ENCODE peak calls at places on chromosomes 5 and 9, in five cellular contexts. One of them, this sample, is unnamed.

GRCh38 chr9:87862536-87863268 is 20.0 kb upstream of the SPATA31E1 start:
- DNase-seq in GDM1: no peak
- DNase-seq in non-pigmented ciliary epithelial cell: peak; percentile 57
- DNase-seq in naive thymus-derived CD8-positive, alpha-beta T cell: no peak
- DNase-seq in H7: peak; percentile 29
- DNase-seq in this sample: peak; percentile 76

GRCh38 chr5:174376056-174376455 is 330.6 kb downstream of the NSG2 start:
- DNase-seq in GDM1: no peak
- DNase-seq in non-pigmented ciliary epithelial cell: no peak
- DNase-seq in naive thymus-derived CD8-positive, alpha-beta T cell: no peak
- DNase-seq in H7: peak; percentile 13
- DNase-seq in this sample: no peak

GRCh38 chr5:158754018-158754514 is 345.6 kb downstream of the EBF1 start:
- DNase-seq in GDM1: no peak
- DNase-seq in non-pigmented ciliary epithelial cell: no peak
- DNase-seq in naive thymus-derived CD8-positive, alpha-beta T cell: no peak
- DNase-seq in H7: no peak
- DNase-seq in this sample: peak; percentile 60

GRCh38 chr5:82730862-82731261 is 346.3 kb downstream of the TMEM167A start:
- DNase-seq in GDM1: no peak
- DNase-seq in non-pigmented ciliary epithelial cell: no peak
- DNase-seq in naive thymus-derived CD8-positive, alpha-beta T cell: no peak
- DNase-seq in H7: no peak
- DNase-seq in this sample: no peak

GRCh38 chr5:107282061-107282460 is 388.7 kb downstream of the EFNA5 start:
- DNase-seq in GDM1: no peak
- DNase-seq in non-pigmented ciliary epithelial cell: no peak
- DNase-seq in naive thymus-derived CD8-positive, alpha-beta T cell: no peak
- DNase-seq in H7: no peak
- DNase-seq in this sample: no peak

GRCh38 chr9:77013932-77014596 is 5.4 kb upstream of the FOXB2 start:
- DNase-seq in GDM1: no peak
- DNase-seq in non-pigmented ciliary epithelial cell: no peak
- DNase-seq in naive thymus-derived CD8-positive, alpha-beta T cell: no peak
- DNase-seq in H7: peak; percentile 79
- DNase-seq in this sample: no peak

GRCh38 chr5:16160706-16161105 is 18.9 kb downstream of the MARCHF11 start:
- DNase-seq in GDM1: peak; percentile 1
- DNase-seq in non-pigmented ciliary epithelial cell: peak; percentile 19
- DNase-seq in naive thymus-derived CD8-positive, alpha-beta T cell: no peak
- DNase-seq in H7: peak; percentile 19
- DNase-seq in this sample: peak; percentile 54

GRCh38 chr9:8254527-8254926 is 454.9 kb upstream of the DMAC1 start:
- DNase-seq in GDM1: no peak
- DNase-seq in non-pigmented ciliary epithelial cell: no peak
- DNase-seq in naive thymus-derived CD8-positive, alpha-beta T cell: no peak
- DNase-seq in H7: no peak
- DNase-seq in this sample: no peak

GRCh38 chr9:34710023-34710422 is at the start of gene CCL21:
- DNase-seq in GDM1: no peak
- DNase-seq in non-pigmented ciliary epithelial cell: no peak
- DNase-seq in naive thymus-derived CD8-positive, alpha-beta T cell: no peak
- DNase-seq in H7: no peak
- DNase-seq in this sample: no peak

GRCh38 chr5:149360262-149360661 is 2.4 kb downstream of the PCYOX1L start:
- DNase-seq in GDM1: no peak
- DNase-seq in non-pigmented ciliary epithelial cell: no peak
- DNase-seq in naive thymus-derived CD8-positive, alpha-beta T cell: no peak
- DNase-seq in H7: no peak
- DNase-seq in this sample: no peak

GRCh38 chr9:38154501-38155421 is 85.7 kb upstream of the SHB start:
- DNase-seq in GDM1: no peak
- DNase-seq in non-pigmented ciliary epithelial cell: no peak
- DNase-seq in naive thymus-derived CD8-positive, alpha-beta T cell: no peak
- DNase-seq in H7: no peak
- DNase-seq in this sample: no peak

GRCh38 chr5:61435368-61435767 is 103.3 kb downstream of the ZSWIM6 start:
- DNase-seq in GDM1: no peak
- DNase-seq in non-pigmented ciliary epithelial cell: no peak
- DNase-seq in naive thymus-derived CD8-positive, alpha-beta T cell: no peak
- DNase-seq in H7: no peak
- DNase-seq in this sample: no peak

GRCh38 chr9:127877566-127877998 is at the start of gene AK1:
- DNase-seq in GDM1: no peak
- DNase-seq in non-pigmented ciliary epithelial cell: no peak
- DNase-seq in naive thymus-derived CD8-positive, alpha-beta T cell: no peak
- DNase-seq in H7: peak; percentile 94
- DNase-seq in this sample: no peak